ENCODE peak calls at places on chromosome 22, in eight cellular contexts. L, F, V, C, M, Z, D and W are unnamed samples.
A peak's percentile ranks its signal among the peaks of the same experiment; 100 is the strongest.

GRCh38 chr22:24994070-24994763 is 41.7 kb downstream of the KIAA1671 start:
- DNase-seq in F (no peak), M (no peak), V (no peak), L (no peak), D (no peak), Z (peak; percentile 64), C (peak; percentile 52), W (peak; percentile 94)

GRCh38 chr22:44260216-44261035 is 52.3 kb downstream of the SHISAL1 start:
- DNase-seq in D (no peak), C (no peak), L (peak; percentile 10), M (no peak), Z (no peak), V (no peak), F (peak; percentile 35), W (no peak)

GRCh38 chr22:31956360-31956759 is 12.0 kb downstream of the YWHAH start:
- DNase-seq in V (no peak), M (no peak), Z (no peak), D (no peak), F (peak; percentile 28), C (no peak), L (no peak), W (no peak)

GRCh38 chr22:45638197-45638596 is 33.4 kb upstream of the ATXN10 start:
- DNase-seq in D (no peak), V (no peak), M (no peak), L (no peak), C (peak; percentile 90), F (no peak), Z (no peak), W (no peak)

GRCh38 chr22:25364281-25364680 is 144.8 kb downstream of the CRYBB2 start:
- DNase-seq in C (no peak), V (no peak), Z (no peak), F (peak; percentile 46), L (no peak), M (no peak), D (no peak), W (no peak)

GRCh38 chr22:26918236-26918635 is 260.8 kb downstream of the MIAT start:
- DNase-seq in M (no peak), L (no peak), Z (no peak), C (peak; percentile 19), V (no peak), D (no peak), F (no peak), W (no peak)

GRCh38 chr22:33758125-33758483 is 162.2 kb downstream of the LARGE1 start:
- DNase-seq in M (no peak), V (no peak), L (no peak), C (no peak), D (no peak), Z (no peak), F (no peak), W (no peak)

GRCh38 chr22:36921309-36922096 is 8.1 kb downstream of the CSF2RB start:
- DNase-seq in L (no peak), M (no peak), Z (no peak), D (no peak), C (no peak), F (no peak), V (peak; percentile 6), W (no peak)

GRCh38 chr22:24208012-24208749 is 26.9 kb downstream of the SUSD2 start:
- DNase-seq in F (no peak), M (peak; percentile 80), Z (no peak), D (peak; percentile 36), V (no peak), L (peak; percentile 56), C (peak; percentile 96), W (peak; percentile 97)

GRCh38 chr22:19344420-19344819 is 52.9 kb upstream of the CLTCL1 start:
- DNase-seq in C (no peak), Z (no peak), F (no peak), L (no peak), M (no peak), V (no peak), D (no peak), W (no peak)

GRCh38 chr22:21690401-21690801 is 24.6 kb downstream of the PPIL2 start:
- DNase-seq in V (no peak), C (no peak), F (no peak), Z (no peak), M (no peak), L (no peak), D (no peak), W (no peak)

GRCh38 chr22:47114813-47115517 is 352.5 kb downstream of the TBC1D22A start:
- DNase-seq in C (no peak), V (no peak), Z (no peak), F (no peak), D (no peak), L (no peak), M (no peak), W (no peak)

GRCh38 chr22:43203471-43203981 is 16.6 kb upstream of the TTLL12 start:
- DNase-seq in Z (peak; percentile 91), L (no peak), M (no peak), C (no peak), F (peak; percentile 66), V (no peak), D (no peak), W (no peak)

GRCh38 chr22:30187726-30188407 is 58.7 kb downstream of the LIF start:
- DNase-seq in M (no peak), F (no peak), Z (no peak), V (no peak), C (no peak), D (no peak), L (no peak), W (no peak)

GRCh38 chr22:45268958-45269844 is 15.5 kb upstream of the UPK3A start:
- DNase-seq in V (peak; percentile 88), Z (peak; percentile 88), D (peak; percentile 84), L (peak; percentile 87), F (peak; percentile 92), C (peak; percentile 68), M (peak; percentile 86), W (no peak)

GRCh38 chr22:31106651-31107205 is 640 bp downstream of the SELENOM start:
- DNase-seq in Z (peak; percentile 39), C (peak; percentile 21), L (peak; percentile 21), V (no peak), F (no peak), D (peak; percentile 39), M (peak; percentile 44), W (no peak)

GRCh38 chr22:45441158-45441557 is 27.7 kb downstream of the RIBC2 start:
- DNase-seq in M (peak; percentile 66), V (peak; percentile 30), F (no peak), C (peak; percentile 57), L (peak; percentile 43), D (peak; percentile 70), Z (peak; percentile 77), W (peak; percentile 26)

GRCh38 chr22:47160781-47161520 is 398.5 kb downstream of the TBC1D22A start:
- DNase-seq in V (no peak), C (no peak), L (no peak), M (no peak), F (peak; percentile 6), D (no peak), Z (no peak), W (no peak)

GRCh38 chr22:44523981-44524759 is 26.1 kb upstream of the RTL6 start:
- DNase-seq in V (no peak), L (no peak), M (no peak), F (no peak), D (peak; percentile 77), Z (no peak), C (no peak), W (peak; percentile 24)

GRCh38 chr22:47071078-47071811 is 308.8 kb downstream of the TBC1D22A start:
- DNase-seq in M (no peak), D (no peak), C (no peak), F (no peak), Z (no peak), V (no peak), L (no peak), W (no peak)

GRCh38 chr22:31248965-31249940 is 37.2 kb downstream of the LIMK2 start:
- DNase-seq in L (no peak), F (no peak), V (no peak), M (no peak), Z (no peak), C (no peak), D (peak; percentile 43), W (peak; percentile 53)

GRCh38 chr22:48112687-48113521 is 1350.5 kb downstream of the TBC1D22A start:
- DNase-seq in D (no peak), F (no peak), Z (no peak), C (peak; percentile 14), M (no peak), V (no peak), L (no peak), W (peak; percentile 1)

GRCh38 chr22:23082534-23083314 is 12.4 kb downstream of the GNAZ start:
- DNase-seq in L (no peak), Z (no peak), M (no peak), D (no peak), C (no peak), F (no peak), V (no peak), W (no peak)
- H3K4me1 ChIP-seq in L (peaks cover 2% of the 10 kb centered on the region), Z (no peaks in the 10 kb centered on the region), M (peaks cover 3% of the 10 kb centered on the region), D (no peaks in the 10 kb centered on the region), C (no peaks in the 10 kb centered on the region), F (no peaks in the 10 kb centered on the region), V (peaks cover 19% of the 10 kb centered on the region), W (no peaks in the 10 kb centered on the region)

GRCh38 chr22:29183971-29184595 is 21.6 kb upstream of the EMID1 start:
- DNase-seq in C (no peak), V (no peak), Z (no peak), M (no peak), F (no peak), L (no peak), D (no peak), W (no peak)
- TF ChIP-seq CTCF in C (no peak), V (no peak), Z (no peak), M (no peak), F (no peak), L (no peak), D (no peak), W (no peak)

GRCh38 chr22:49458708-49459099 is 369.0 kb downstream of the BRD1 start:
- DNase-seq in F (no peak), M (no peak), L (no peak), C (no peak), Z (no peak), D (no peak), V (no peak), W (no peak)
- H3K4me1 ChIP-seq in F (no peaks in the 10 kb centered on the region), M (no peaks in the 10 kb centered on the region), L (no peaks in the 10 kb centered on the region), C (no peaks in the 10 kb centered on the region), Z (no peaks in the 10 kb centered on the region), D (no peaks in the 10 kb centered on the region), V (no peaks in the 10 kb centered on the region), W (no peaks in the 10 kb centered on the region)

GRCh38 chr22:41952713-41953112 is 763 bp downstream of the SMIM45 start:
- DNase-seq in D (no peak), V (no peak), Z (no peak), L (no peak), C (no peak), F (no peak), M (no peak), W (no peak)

GRCh38 chr22:41963453-41964105 is 5.7 kb upstream of the SEPTIN3 start:
- DNase-seq in Z (no peak), M (peak; percentile 17), D (peak; percentile 34), L (no peak), F (peak; percentile 81), V (no peak), C (no peak), W (no peak)

DNA sequence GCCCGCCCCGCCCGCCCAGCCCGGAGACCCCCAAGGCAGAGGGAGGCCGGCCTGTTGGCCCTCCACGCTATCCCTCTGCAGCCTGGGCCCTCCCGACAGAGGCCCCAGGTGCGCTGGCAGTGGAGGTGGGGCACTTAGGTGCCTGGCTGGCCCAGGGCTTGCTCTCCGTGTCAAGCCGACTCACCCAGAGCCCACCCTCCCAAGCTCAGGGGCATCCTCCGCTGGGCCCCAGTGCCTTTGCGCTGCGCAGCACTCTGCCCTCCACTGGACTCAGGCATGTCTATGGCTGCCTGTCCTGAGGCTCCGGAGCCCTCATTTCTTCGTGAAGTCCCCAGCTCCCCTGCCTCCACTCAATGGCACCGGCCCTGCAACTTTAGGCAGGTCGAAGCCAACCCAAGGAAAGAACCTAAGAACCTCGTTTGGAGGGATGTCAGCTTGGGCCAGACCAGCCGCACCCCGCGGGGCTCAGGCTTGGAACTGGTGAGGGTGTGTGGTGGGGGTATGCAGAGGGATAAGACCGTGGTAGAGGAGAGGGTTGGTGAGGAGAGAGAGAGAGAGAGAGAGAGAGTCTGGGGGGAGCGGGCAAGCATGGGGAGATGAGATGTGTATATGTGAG is 6.1 kb downstream of the SMIM45 start:
- DNase-seq in L (no peak), F (no peak), M (no peak), C (no peak), V (no peak), Z (peak; percentile 57), D (no peak), W (no peak)
- TF ChIP-seq CTCF in L (no peak), F (peak; percentile 3), M (no peak), C (no peak), V (no peak), Z (no peak), D (no peak), W (no peak)